ENCODE peak calls at places on chromosomes 12 and 14, in five cellular contexts. One of them, this sample, is unnamed.

GRCh38 chr14:100463937-100464336 is 123.3 kb downstream of the BEGAIN start:
- DNase-seq in cardiac muscle cell: no peak
- DNase-seq in uterus: no peak
- DNase-seq in astrocyte of the spinal cord: no peak
- DNase-seq in A549: no peak
- DNase-seq in this sample: no peak

GRCh38 chr14:89672636-89673279 is 255.7 kb upstream of the FOXN3 start:
- DNase-seq in astrocyte of the spinal cord: no peak
- DNase-seq in cardiac muscle cell: peak
- DNase-seq in uterus: no peak
- DNase-seq in A549: no peak
- DNase-seq in this sample: peak

GRCh38 chr12:2354151-2354991 is 301.6 kb downstream of the CACNA1C start:
- DNase-seq in uterus: no peak
- DNase-seq in cardiac muscle cell: peak
- DNase-seq in astrocyte of the spinal cord: no peak
- DNase-seq in A549: no peak
- DNase-seq in this sample: no peak

GRCh38 chr12:23376238-23376637 is 573.2 kb downstream of the SOX5 start:
- DNase-seq in astrocyte of the spinal cord: no peak
- DNase-seq in uterus: no peak
- DNase-seq in A549: no peak
- DNase-seq in cardiac muscle cell: no peak
- DNase-seq in this sample: no peak

GRCh38 chr12:31961137-31961536 is 1.9 kb downstream of the RESF1 start:
- DNase-seq in astrocyte of the spinal cord: no peak
- DNase-seq in cardiac muscle cell: no peak
- DNase-seq in uterus: no peak
- DNase-seq in A549: no peak
- DNase-seq in this sample: no peak

GRCh38 chr12:946212-946611 is 3.3 kb downstream of the RAD52 start:
- DNase-seq in astrocyte of the spinal cord: no peak
- DNase-seq in A549: no peak
- DNase-seq in uterus: no peak
- DNase-seq in cardiac muscle cell: no peak
- DNase-seq in this sample: peak

GRCh38 chr12:104668274-104668718 is 211.5 kb downstream of the CHST11 start:
- DNase-seq in astrocyte of the spinal cord: no peak
- DNase-seq in cardiac muscle cell: peak
- DNase-seq in uterus: peak
- DNase-seq in A549: no peak
- DNase-seq in this sample: peak

GRCh38 chr12:109804820-109805761 is 28.1 kb downstream of the TRPV4 start:
- DNase-seq in A549: peak
- DNase-seq in astrocyte of the spinal cord: peak
- DNase-seq in cardiac muscle cell: peak
- DNase-seq in uterus: peak
- DNase-seq in this sample: peak

GRCh38 chr12:67590122-67590795 is 58.3 kb upstream of the DYRK2 start:
- DNase-seq in astrocyte of the spinal cord: no peak
- DNase-seq in A549: no peak
- DNase-seq in cardiac muscle cell: no peak
- DNase-seq in uterus: no peak
- DNase-seq in this sample: no peak

GRCh38 chr12:130655010-130655409 is 61.1 kb downstream of the RIMBP2 start:
- DNase-seq in A549: no peak
- DNase-seq in uterus: no peak
- DNase-seq in astrocyte of the spinal cord: no peak
- DNase-seq in cardiac muscle cell: no peak
- DNase-seq in this sample: no peak

GRCh38 chr12:90339837-90340236 is 615.1 kb downstream of the CCER1 start:
- DNase-seq in astrocyte of the spinal cord: no peak
- DNase-seq in uterus: no peak
- DNase-seq in A549: no peak
- DNase-seq in cardiac muscle cell: no peak
- DNase-seq in this sample: no peak

GRCh38 chr12:13980548-13981295 is 680 bp downstream of the GRIN2B start:
- DNase-seq in uterus: no peak
- DNase-seq in astrocyte of the spinal cord: no peak
- DNase-seq in cardiac muscle cell: peak
- DNase-seq in A549: peak
- DNase-seq in this sample: no peak

GRCh38 chr12:107402041-107403022 is 283.3 kb upstream of the PWP1 start:
- DNase-seq in A549: peak
- DNase-seq in uterus: no peak
- DNase-seq in astrocyte of the spinal cord: peak
- DNase-seq in cardiac muscle cell: peak
- DNase-seq in this sample: peak

GRCh38 chr14:22900088-22900799 is 17.2 kb downstream of the REM2 start:
- DNase-seq in A549: peak
- DNase-seq in cardiac muscle cell: peak
- DNase-seq in uterus: peak
- DNase-seq in astrocyte of the spinal cord: peak
- DNase-seq in this sample: peak

GRCh38 chr12:52561880-52562449 is 9.0 kb upstream of the KRT71 start:
- DNase-seq in cardiac muscle cell: no peak
- DNase-seq in A549: peak
- DNase-seq in uterus: no peak
- DNase-seq in astrocyte of the spinal cord: no peak
- DNase-seq in this sample: peak

GRCh38 chr12:113325938-113326337 is 9.0 kb downstream of the SLC8B1 start:
- DNase-seq in uterus: peak
- DNase-seq in astrocyte of the spinal cord: peak
- DNase-seq in A549: peak
- DNase-seq in cardiac muscle cell: no peak
- DNase-seq in this sample: peak

GRCh38 chr12:41026151-41026550 is 162.0 kb upstream of the PDZRN4 start:
- DNase-seq in A549: no peak
- DNase-seq in cardiac muscle cell: no peak
- DNase-seq in astrocyte of the spinal cord: no peak
- DNase-seq in uterus: no peak
- DNase-seq in this sample: no peak

GRCh38 chr12:52867636-52868035 is 18.8 kb upstream of the KRT78 start:
- DNase-seq in A549: peak
- DNase-seq in cardiac muscle cell: no peak
- DNase-seq in uterus: peak
- DNase-seq in astrocyte of the spinal cord: no peak
- DNase-seq in this sample: no peak

GRCh38 chr12:124006582-124007170 is 33.7 kb downstream of the ZNF664 start:
- DNase-seq in uterus: no peak
- DNase-seq in cardiac muscle cell: no peak
- DNase-seq in astrocyte of the spinal cord: no peak
- DNase-seq in A549: no peak
- DNase-seq in this sample: no peak

GRCh38 chr12:111596985-111597730 is 2.0 kb downstream of the ATXN2 start:
- DNase-seq in A549: peak
- DNase-seq in cardiac muscle cell: peak
- DNase-seq in astrocyte of the spinal cord: peak
- DNase-seq in uterus: peak
- DNase-seq in this sample: peak

GRCh38 chr14:91315844-91316267 is 71.4 kb upstream of the GPR68 start:
- DNase-seq in astrocyte of the spinal cord: no peak
- DNase-seq in cardiac muscle cell: no peak
- DNase-seq in uterus: no peak
- DNase-seq in A549: no peak
- DNase-seq in this sample: no peak

GRCh38 chr12:101793401-101793800 is 37.4 kb downstream of the GNPTAB start:
- DNase-seq in A549: no peak
- DNase-seq in astrocyte of the spinal cord: peak
- DNase-seq in uterus: no peak
- DNase-seq in cardiac muscle cell: no peak
- DNase-seq in this sample: peak

GRCh38 chr12:57835366-57836288 is 10.9 kb downstream of the CTDSP2 start:
- DNase-seq in A549: no peak
- DNase-seq in uterus: no peak
- DNase-seq in cardiac muscle cell: no peak
- DNase-seq in astrocyte of the spinal cord: no peak
- DNase-seq in this sample: no peak

GRCh38 chr12:100919116-100919515 is 124.5 kb downstream of the ANO4 start:
- DNase-seq in uterus: no peak
- DNase-seq in A549: no peak
- DNase-seq in astrocyte of the spinal cord: no peak
- DNase-seq in cardiac muscle cell: no peak
- DNase-seq in this sample: no peak

DNA sequence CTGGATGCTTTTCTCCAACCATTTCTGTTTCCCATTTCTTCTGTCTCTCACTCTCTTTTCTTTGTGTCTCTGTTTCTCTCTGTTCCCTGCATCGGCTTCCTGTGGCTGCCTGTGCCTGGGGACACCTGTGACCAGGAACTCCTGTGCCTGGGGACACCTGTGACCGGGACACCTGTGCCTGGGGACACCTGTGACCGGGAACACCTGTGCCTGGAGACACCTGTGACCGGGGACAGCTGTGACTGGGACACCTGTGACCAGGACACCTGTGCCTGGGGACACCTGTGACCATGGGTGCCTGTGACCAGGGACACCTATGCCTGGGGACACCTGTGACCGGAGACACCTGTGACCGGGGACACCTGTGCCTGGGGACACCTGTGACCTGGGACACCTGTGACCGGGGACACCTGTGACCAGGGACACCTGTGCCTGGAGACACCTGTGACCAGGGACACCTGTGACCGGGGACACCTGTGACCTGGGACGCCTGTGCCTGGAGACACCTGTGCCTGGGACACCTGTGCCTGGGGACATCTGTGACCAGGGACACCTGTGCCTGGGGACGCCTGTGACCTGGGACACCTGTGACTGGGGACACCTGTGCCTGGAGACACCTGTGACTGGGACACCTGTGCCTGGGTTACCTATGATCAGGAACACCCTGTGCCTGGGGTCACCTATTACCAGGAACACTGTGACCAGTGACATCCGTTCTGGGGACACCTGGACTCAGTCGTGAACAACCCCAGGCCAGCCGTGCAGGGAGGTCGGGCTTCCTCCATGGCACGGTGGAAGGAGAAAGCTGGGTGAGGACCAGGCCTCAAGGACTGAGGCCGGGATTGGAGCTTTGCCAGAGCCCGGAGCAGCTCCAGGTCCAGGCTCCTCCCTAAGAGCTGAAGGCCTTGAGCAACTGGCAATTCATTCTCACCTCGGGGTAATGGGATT is 23.4 kb upstream of the FBRSL1 start:
- DNase-seq in astrocyte of the spinal cord: no peak
- DNase-seq in cardiac muscle cell: no peak
- DNase-seq in uterus: no peak
- DNase-seq in A549: no peak
- DNase-seq in this sample: no peak
- TF ChIP-seq CTCF in astrocyte of the spinal cord: no peak
- TF ChIP-seq CTCF in cardiac muscle cell: no peak
- TF ChIP-seq CTCF in uterus: no peak
- TF ChIP-seq CTCF in A549: no peak
- TF ChIP-seq CTCF in this sample: no peak

GRCh38 chr12:54195736-54196347 is 7.1 kb upstream of the SMUG1 start:
- DNase-seq in astrocyte of the spinal cord: peak
- DNase-seq in A549: no peak
- DNase-seq in uterus: no peak
- DNase-seq in cardiac muscle cell: no peak
- DNase-seq in this sample: peak
- H3K4me3 ChIP-seq in astrocyte of the spinal cord: no peak
- H3K4me3 ChIP-seq in A549: no peak
- H3K4me3 ChIP-seq in uterus: no peak
- H3K4me3 ChIP-seq in cardiac muscle cell: no peak
- H3K4me3 ChIP-seq in this sample: peak

GRCh38 chr12:79008591-79008990 is 144.0 kb downstream of the SYT1 start:
- DNase-seq in A549: no peak
- DNase-seq in uterus: no peak
- DNase-seq in astrocyte of the spinal cord: no peak
- DNase-seq in cardiac muscle cell: no peak
- DNase-seq in this sample: no peak

GRCh38 chr12:79000501-79000900 is 135.9 kb downstream of the SYT1 start:
- DNase-seq in A549: no peak
- DNase-seq in cardiac muscle cell: no peak
- DNase-seq in astrocyte of the spinal cord: no peak
- DNase-seq in uterus: no peak
- DNase-seq in this sample: no peak

GRCh38 chr12:79001404-79001803 is 136.8 kb downstream of the SYT1 start:
- DNase-seq in uterus: no peak
- DNase-seq in cardiac muscle cell: no peak
- DNase-seq in A549: no peak
- DNase-seq in astrocyte of the spinal cord: no peak
- DNase-seq in this sample: no peak

DNA sequence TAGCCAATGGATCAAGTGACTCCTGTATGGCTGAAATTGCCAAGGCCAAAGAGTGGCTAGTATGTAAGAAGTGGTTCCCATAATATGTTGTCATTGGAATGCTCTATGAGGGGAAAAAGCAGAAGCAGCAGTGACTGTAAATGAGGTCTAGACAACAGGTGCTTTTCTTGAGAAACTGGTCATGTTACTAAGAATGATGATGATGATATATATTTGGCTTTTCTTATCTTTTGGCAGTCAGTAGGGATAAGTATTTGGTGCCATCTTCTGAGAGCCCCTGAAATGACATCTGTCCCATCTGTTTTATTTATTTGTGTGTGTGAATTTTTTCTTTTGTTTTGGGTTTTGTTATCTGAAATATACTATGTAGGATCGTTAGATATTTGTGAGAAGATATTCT is 141.7 kb downstream of the SYT1 start:
- DNase-seq in cardiac muscle cell: no peak
- DNase-seq in A549: peak
- DNase-seq in uterus: no peak
- DNase-seq in astrocyte of the spinal cord: no peak
- DNase-seq in this sample: peak
- TF ChIP-seq CTCF in cardiac muscle cell: peak
- TF ChIP-seq CTCF in A549: peak
- TF ChIP-seq CTCF in uterus: no peak
- TF ChIP-seq CTCF in astrocyte of the spinal cord: peak
- TF ChIP-seq CTCF in this sample: no peak

DNA sequence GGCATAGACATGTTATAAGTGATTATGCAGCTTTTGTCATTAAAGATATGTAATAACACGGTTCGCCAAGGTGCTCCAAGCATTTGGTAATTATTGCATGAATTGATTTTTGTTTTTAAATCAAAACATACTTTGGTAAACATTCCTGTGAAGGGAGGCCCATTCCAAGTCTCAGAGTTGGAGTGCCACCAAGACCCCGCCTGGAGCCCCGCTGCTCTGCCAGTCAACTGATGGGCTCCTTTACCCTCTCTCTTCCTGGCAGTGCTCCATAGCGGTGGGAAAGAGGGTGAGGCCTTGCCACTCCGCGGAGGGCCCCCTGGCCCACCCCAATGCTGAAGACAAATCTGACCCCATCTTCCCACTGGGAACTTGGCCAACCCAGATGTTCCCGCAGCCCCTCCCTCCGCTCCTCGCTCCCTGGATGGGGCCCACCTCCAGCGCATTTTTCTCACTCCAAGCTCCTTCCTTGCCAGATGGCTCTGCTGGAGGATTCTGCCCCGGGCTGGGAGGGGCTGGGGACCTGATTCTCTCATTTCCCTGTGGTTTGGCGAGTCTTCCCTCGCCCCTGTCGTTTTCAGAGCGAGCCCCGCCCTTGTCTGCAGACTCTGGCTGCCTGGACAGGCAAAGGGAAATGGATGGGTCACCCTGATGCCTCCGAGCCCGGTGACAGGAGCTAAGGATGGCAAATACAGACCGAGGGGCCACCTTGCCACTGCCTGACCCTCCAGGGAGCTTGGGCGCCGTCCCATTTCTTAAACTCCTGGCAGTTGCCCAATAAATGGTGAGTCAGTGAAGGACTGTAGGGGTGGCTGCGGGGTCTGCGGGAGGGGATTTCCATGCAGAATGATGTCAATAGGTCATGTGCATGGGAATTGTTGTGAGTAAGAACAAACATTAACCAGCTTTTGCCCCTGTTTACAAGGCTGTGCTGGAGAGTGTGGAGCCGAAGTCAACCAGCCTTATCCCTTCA is 9.2 kb upstream of the PAPLN start:
- DNase-seq in cardiac muscle cell: no peak
- DNase-seq in uterus: peak
- DNase-seq in astrocyte of the spinal cord: peak
- DNase-seq in A549: peak
- DNase-seq in this sample: peak
- H3K4me3 ChIP-seq in cardiac muscle cell: no peak
- H3K4me3 ChIP-seq in uterus: no peak
- H3K4me3 ChIP-seq in astrocyte of the spinal cord: no peak
- H3K4me3 ChIP-seq in A549: peak
- H3K4me3 ChIP-seq in this sample: peak

This sample was measured in fibroblast of villous mesenchyme.